ENCODE peak calls at places on chromosomes 6 and 20, in four cellular contexts. S is suprapubic skin, E is SK-N-SH, H is GM12878. U is an unnamed sample. For H3K36me3, the result is how much of the 10 kb centered on the place peaks cover.

GRCh38 chr6:112205521-112206458 is 48.6 kb downstream of the LAMA4 start:
- DNase-seq in S (no peak), E (no peak), H (no peak), U (no peak)

GRCh38 chr6:168862346-168862980 is 391.2 kb downstream of the THBS2 start:
- DNase-seq in S (no peak), E (no peak), H (no peak), U (no peak)

GRCh38 chr6:41494212-41495115 is 51.7 kb upstream of the FOXP4 start:
- DNase-seq in S (no peak), E (no peak), H (no peak), U (no peak)

GRCh38 chr20:11716239-11716944 is 201.3 kb upstream of the BTBD3 start:
- DNase-seq in S (no peak), E (peak), H (no peak), U (no peak)

GRCh38 chr20:35669681-35670080 is 5.0 kb upstream of the CPNE1 start:
- DNase-seq in S (no peak), E (no peak), H (no peak), U (no peak)

GRCh38 chr20:60046011-60046413 is 87.8 kb downstream of the CDH26 start:
- DNase-seq in S (no peak), E (no peak), H (no peak), U (no peak)

GRCh38 chr6:17725083-17725482 is 18.4 kb upstream of the NUP153 start:
- DNase-seq in S (no peak), E (peak), H (no peak), U (no peak)

GRCh38 chr20:53124075-53124532 is 151.9 kb downstream of the TSHZ2 start:
- DNase-seq in S (no peak), E (no peak), H (no peak), U (no peak)

GRCh38 chr20:38728911-38729642 is 4.8 kb downstream of the SLC32A1 start:
- DNase-seq in S (no peak), E (peak), H (no peak), U (no peak)

GRCh38 chr20:63945921-63946920 is 10.0 kb downstream of the UCKL1 start:
- DNase-seq in S (no peak), E (no peak), H (no peak), U (peak)
- H3K36me3 ChIP-seq in S (under half), E (under half), H (under half), U (under half)

GRCh38 chr6:1544603-1545002 is 65.1 kb upstream of the FOXC1 start:
- DNase-seq in S (no peak), E (no peak), H (no peak), U (no peak)

GRCh38 chr6:1542764-1543163 is 67.0 kb upstream of the FOXC1 start:
- DNase-seq in S (no peak), E (no peak), H (no peak), U (no peak)

GRCh38 chr6:1544000-1544399 is 65.7 kb upstream of the FOXC1 start:
- DNase-seq in S (no peak), E (no peak), H (no peak), U (no peak)

GRCh38 chr6:1540864-1541521 is 68.7 kb upstream of the FOXC1 start:
- DNase-seq in S (no peak), E (no peak), H (no peak), U (no peak)

GRCh38 chr6:1542335-1542734 is 67.4 kb upstream of the FOXC1 start:
- DNase-seq in S (no peak), E (no peak), H (no peak), U (no peak)
- TF ChIP-seq EP300 in S (no peak), E (no peak), H (no peak), U (no peak)

DNA sequence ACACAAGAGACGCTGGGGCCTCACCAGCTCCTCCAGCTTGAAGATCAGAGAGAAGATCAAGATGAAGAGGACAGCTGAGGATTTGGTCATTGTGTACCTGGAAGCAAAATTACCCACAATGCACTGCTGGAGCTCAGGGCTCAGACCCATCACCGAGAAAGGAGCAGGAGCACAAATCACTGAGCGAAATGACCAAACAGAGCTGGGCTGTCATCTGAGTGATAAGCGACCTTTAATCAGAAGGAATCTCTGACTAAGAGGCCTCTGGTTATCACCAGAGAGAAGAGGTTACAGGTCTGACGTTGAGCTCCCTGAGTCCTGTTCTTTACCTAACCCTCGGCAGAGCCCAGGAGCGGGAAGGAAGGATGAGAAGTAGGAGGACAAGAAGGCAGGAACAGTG is 47.5 kb upstream of the CDH22 start:
- DNase-seq in S (no peak), E (no peak), H (no peak), U (no peak)
- H3K36me3 ChIP-seq in S (half or more), E (under half), H (under half), U (under half)

GRCh38 chr20:41635158-41635557 is 17.0 kb upstream of the CHD6 start:
- DNase-seq in S (no peak), E (no peak), H (no peak), U (no peak)
- TF ChIP-seq EP300 in S (no peak), E (no peak), H (no peak), U (no peak)

GRCh38 chr6:19450651-19451050 is 386.5 kb upstream of the ID4 start:
- DNase-seq in S (no peak), E (no peak), H (no peak), U (no peak)
- H3K36me3 ChIP-seq in S (under half), E (under half), H (under half), U (under half)

DNA sequence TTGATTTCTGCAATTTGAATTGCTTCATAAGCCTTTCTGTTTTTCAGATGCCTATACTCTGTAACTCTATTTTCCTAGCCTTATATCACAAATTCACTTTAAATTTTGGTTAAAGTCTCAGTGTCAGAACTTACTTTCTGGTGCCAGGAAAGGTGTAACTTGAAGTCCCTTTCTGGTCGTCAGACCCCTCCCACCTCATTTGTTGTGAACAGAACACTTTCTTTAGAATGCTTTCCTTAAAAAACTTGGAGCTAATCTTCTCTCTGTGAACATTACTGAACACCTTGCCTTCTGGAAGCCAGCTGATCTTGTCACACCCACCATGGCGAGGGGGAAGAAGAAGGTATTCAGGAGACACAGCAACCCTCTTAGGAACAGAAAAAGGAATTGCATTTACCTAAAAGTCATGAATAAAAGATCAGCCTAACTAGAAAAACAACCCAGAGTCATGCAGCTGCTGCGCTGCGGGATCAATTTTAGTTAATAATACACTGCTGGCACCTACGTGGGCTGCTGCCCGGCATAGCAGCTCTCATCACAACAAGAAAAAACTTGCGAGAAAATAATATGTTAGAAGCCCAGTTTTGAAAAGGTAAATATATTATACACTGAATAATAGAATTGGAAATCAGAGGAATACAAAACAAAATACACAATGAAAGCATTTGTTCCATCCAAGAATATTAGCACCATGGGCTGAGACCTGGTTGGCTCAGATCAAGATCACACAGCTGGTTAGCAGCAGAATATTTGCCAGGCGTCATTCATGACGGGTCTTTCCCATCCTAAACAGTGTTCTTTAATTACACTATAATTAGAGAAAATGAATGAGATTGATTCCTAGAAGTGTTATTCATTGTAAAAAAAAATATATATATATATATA is 5.7 kb upstream of the FAM217A start:
- DNase-seq in S (no peak), E (no peak), H (no peak), U (no peak)
- TF ChIP-seq EP300 in S (no peak), E (no peak), H (no peak), U (no peak)

GRCh38 chr20:62198496-62198895 is 15.7 kb downstream of the MTG2 start:
- DNase-seq in S (no peak), E (no peak), H (no peak), U (peak)
- H3K36me3 ChIP-seq in S (half or more), E (half or more), H (under half), U (half or more)

DNA sequence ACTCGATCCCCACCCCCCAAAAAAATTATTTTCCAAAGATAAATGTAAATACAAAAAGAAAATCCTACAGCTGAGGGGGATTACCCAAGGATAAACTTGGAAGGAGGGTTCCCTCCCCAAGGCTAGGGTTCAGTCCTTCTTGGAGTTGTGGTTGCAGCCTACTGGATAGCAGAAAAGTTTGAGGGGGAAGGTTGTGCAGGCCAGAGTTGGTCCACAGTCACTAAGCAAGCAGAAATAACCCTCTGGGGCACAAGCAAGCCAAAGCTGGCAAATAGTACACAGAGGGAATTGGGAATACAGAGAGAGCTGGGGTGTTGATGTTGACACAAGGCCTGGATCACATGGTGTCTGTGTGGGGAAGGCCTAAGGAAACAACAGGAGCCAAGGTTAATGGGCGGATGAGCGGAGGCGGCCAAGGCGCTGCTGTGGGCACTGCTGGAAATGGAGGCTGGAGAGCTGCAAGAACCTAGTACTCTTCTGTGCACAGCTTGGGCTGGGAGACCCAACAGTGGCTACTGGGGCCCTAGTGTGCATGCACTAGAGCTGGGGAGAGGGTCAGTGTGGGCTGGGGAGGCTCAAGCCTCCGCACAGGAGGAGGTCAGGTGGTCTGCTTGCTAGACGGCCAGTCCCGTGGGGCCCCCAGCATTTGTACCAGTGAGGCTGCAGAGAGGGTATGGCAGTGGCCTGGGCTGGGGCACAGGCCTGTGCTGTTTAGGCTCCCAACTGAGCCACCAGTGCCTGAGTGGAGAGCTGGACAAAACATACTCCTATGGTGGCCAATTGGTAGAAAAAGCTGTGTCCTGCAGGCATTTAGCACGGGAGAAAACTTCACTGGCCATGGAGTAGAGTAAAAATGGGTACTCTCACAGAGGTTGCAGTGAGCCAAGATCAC is 5.5 kb upstream of the SNRPB start:
- DNase-seq in S (no peak), E (no peak), H (no peak), U (no peak)
- TF ChIP-seq EP300 in S (no peak), E (no peak), H (no peak), U (no peak)

GRCh38 chr6:5659467-5659866 is 347.3 kb downstream of the NRN1 start:
- DNase-seq in S (no peak), E (no peak), H (no peak), U (no peak)
- H3K36me3 ChIP-seq in S (under half), E (under half), H (under half), U (under half)

U was measured in upper lobe of left lung.